ENCODE peak calls at places on chromosomes 4 and X, in eight cellular contexts. T, U, R, Q, L, Y, C and W are unnamed samples.

GRCh38 chr4:88219099-88219498 is 60.7 kb upstream of the ABCG2 start:
- DNase-seq in T (no peak), U (peak; percentile 65), R (peak; percentile 25), Q (peak; percentile 54), L (peak; percentile 79), Y (no peak), C (no peak), W (no peak)

GRCh38 chr4:47662975-47663374 is 174.9 kb downstream of the CORIN start:
- DNase-seq in T (no peak), U (peak; percentile 43), R (no peak), Q (no peak), L (no peak), Y (no peak), C (no peak), W (no peak)

GRCh38 chr4:156475322-156475721 is 496.3 kb downstream of the PDGFC start:
- DNase-seq in T (no peak), U (peak; percentile 20), R (peak; percentile 8), Q (peak; percentile 69), L (peak; percentile 83), Y (no peak), C (no peak), W (no peak)

GRCh38 chr4:118076958-118077766 is 42.9 kb downstream of the NDST3 start:
- DNase-seq in T (no peak), U (peak; percentile 60), R (no peak), Q (peak; percentile 24), L (peak; percentile 35), Y (no peak), C (no peak), W (no peak)

GRCh38 chrX:22652596-22652995 is 347.2 kb upstream of the DDX53 start:
- DNase-seq in T (no peak), U (peak; percentile 1), R (no peak), Q (no peak), L (peak; percentile 46), Y (no peak), C (no peak), W (no peak)

GRCh38 chrX:116173006-116173405 is 2.5 kb downstream of the AGTR2 start:
- DNase-seq in T (no peak), U (no peak), R (no peak), Q (no peak), L (no peak), Y (no peak), C (no peak), W (no peak)

GRCh38 chr4:108142870-108143269 is 25.9 kb downstream of the LEF1 start:
- DNase-seq in T (no peak), U (no peak), R (no peak), Q (no peak), L (no peak), Y (no peak), C (no peak), W (no peak)

GRCh38 chr4:93029774-93030173 is 726.0 kb downstream of the GRID2 start:
- DNase-seq in T (no peak), U (no peak), R (no peak), Q (no peak), L (no peak), Y (no peak), C (no peak), W (no peak)

GRCh38 chr4:71537551-71538065 is 198.8 kb downstream of the SLC4A4 start:
- DNase-seq in T (no peak), U (no peak), R (no peak), Q (no peak), L (no peak), Y (no peak), C (no peak), W (no peak)

GRCh38 chr4:145480257-145480656 is 1.4 kb upstream of the SMAD1 start:
- DNase-seq in T (no peak), U (peak; percentile 37), R (no peak), Q (no peak), L (no peak), Y (no peak), C (no peak), W (no peak)
- H3K4me3 ChIP-seq in T (no peak overlapping the region), U (no peak overlapping the region), R (no peak overlapping the region), Q (no peak overlapping the region), L (no peak overlapping the region), Y (no peak overlapping the region), C (no peak overlapping the region), W (no peak overlapping the region)

DNA sequence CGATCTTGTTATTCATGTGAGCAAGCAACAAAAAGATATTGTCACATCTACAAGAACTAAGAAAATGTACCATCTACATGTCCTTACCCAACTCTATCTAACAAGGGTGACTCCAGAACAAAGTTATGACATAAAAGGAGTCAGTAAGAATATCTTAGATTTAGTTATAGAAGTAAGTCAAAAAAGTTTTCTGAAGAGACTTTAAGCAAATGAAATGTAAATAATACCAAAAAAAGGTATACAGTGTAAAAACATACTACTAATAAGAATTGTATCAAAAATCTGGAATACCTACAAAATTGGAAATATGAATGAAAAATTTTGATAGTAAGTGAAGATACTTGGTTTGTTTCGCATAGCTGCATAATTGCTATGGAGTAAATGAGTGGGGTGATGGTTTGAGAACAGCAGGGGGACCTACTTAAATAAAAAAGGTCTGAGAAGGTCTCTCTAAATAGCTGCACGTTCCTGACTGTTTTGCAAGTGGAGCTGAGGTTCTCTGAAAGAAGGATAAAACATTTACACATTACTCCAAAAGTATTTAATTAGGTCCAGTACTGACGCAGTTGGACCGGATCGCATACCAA is 51.0 kb upstream of the ENPP6 start:
- DNase-seq in T (no peak), U (peak; percentile 65), R (no peak), Q (peak; percentile 17), L (peak; percentile 34), Y (no peak), C (no peak), W (no peak)
- H3K4me3 ChIP-seq in T (no peak overlapping the region), U (peak overlapping the region; percentile 75), R (no peak overlapping the region), Q (no peak overlapping the region), L (no peak overlapping the region), Y (no peak overlapping the region), C (peak overlapping the region; percentile 56), W (no peak overlapping the region)

DNA sequence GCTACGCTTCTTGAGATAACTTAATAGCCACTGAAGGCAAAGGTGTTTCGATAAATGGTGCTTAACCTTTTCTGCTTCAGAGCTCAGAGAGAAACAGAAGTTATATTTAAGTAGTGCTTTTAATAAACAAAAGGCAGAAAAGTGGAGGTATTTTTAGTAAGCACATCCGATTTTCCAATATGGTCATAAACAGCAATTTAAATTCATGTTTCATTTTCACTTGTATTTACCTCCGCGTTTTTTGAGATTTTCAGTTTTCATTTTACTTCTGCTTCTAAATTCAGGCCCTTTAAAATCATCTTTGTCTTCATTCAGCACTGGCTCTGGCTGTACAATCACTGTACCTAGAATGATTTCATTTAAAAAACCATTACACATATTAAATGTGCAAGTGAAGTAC is 92.4 kb downstream of the ATRX start:
- DNase-seq in T (no peak), U (no peak), R (no peak), Q (no peak), L (no peak), Y (no peak), C (no peak), W (no peak)
- H3K4me3 ChIP-seq in T (no peak overlapping the region), U (no peak overlapping the region), R (no peak overlapping the region), Q (no peak overlapping the region), L (no peak overlapping the region), Y (no peak overlapping the region), C (no peak overlapping the region), W (no peak overlapping the region)

DNA sequence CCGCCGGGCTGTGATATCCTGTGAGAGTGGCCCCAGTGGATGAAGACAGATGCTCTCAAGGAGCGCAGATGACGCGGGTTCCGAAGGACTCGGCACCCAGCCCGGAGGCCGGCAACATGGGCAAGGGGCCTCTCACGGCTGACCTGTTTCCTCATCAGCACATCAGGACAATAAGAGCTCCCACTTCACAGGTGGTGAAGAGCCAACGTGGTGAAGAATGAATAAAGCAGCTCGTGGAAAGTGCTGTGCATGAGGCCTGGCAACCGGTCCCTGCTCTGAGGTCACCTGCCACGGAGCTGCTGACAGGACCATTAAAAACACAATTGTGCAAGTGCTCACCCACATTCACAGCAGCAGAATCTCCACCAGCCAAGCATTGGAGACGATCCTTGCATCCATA is 22.9 kb downstream of the ABLIM2 start:
- DNase-seq in T (no peak), U (no peak), R (no peak), Q (no peak), L (no peak), Y (no peak), C (no peak), W (no peak)
- H3K4me3 ChIP-seq in T (no peak overlapping the region), U (no peak overlapping the region), R (no peak overlapping the region), Q (no peak overlapping the region), L (no peak overlapping the region), Y (no peak overlapping the region), C (no peak overlapping the region), W (no peak overlapping the region)